ENCODE peak calls at places on chromosome 11, in nine cellular contexts. K is heart left ventricle; O is NCI-H1436; X is NCI-H460; C is colonic mucosa; D is SIG-M5; W is tibial nerve; U is HFF-Myc; S is stimulated activated CD4-positive, alpha-beta T cell treated with anti-CD3 and anti-CD28 coated beads, Interleukin-12 subunit alpha, Interleukin-12 subunit beta, amount 100 ng/mL, for 4 hours. P is an unnamed sample.

GRCh38 chr11:65434057-65434666 is 11.6 kb downstream of the NEAT1 start:
- DNase-seq in C (no peak), O (no peak), S (no peak), D (no peak), U (no peak), W (no peak), K (no peak), X (no peak), P (no peak)

GRCh38 chr11:112392860-112393259 is 132.2 kb upstream of the PLET1 start:
- DNase-seq in D (no peak), W (no peak), C (no peak), O (peak), X (no peak), U (no peak), K (no peak), S (no peak), P (no peak)

GRCh38 chr11:57778318-57779037 is 16.9 kb downstream of the CTNND1 start:
- DNase-seq in W (peak), D (no peak), O (peak), C (peak), U (peak), K (peak), S (no peak), X (peak), P (peak)

GRCh38 chr11:6472934-6473333 is 807 bp downstream of the TRIM3 start:
- DNase-seq in O (no peak), W (no peak), D (no peak), U (no peak), S (no peak), X (no peak), K (no peak), C (no peak), P (no peak)

GRCh38 chr11:12693075-12693473 is 18.9 kb downstream of the TEAD1 start:
- DNase-seq in W (no peak), C (no peak), D (no peak), X (no peak), K (no peak), U (no peak), S (no peak), O (no peak), P (peak)

GRCh38 chr11:69492201-69492991 is 10.9 kb downstream of the LINC01488 start:
- DNase-seq in U (no peak), W (no peak), O (no peak), K (peak), X (no peak), S (no peak), C (no peak), D (no peak), P (no peak)

GRCh38 chr11:18243783-18244362 is 4.6 kb downstream of the SAA2 start:
- DNase-seq in W (peak), C (peak), O (peak), X (peak), D (no peak), U (peak), S (peak), K (no peak), P (no peak)

GRCh38 chr11:69841859-69842698 is 22.9 kb upstream of the FGF3 start:
- DNase-seq in X (peak), K (no peak), D (no peak), W (no peak), C (peak), U (no peak), S (peak), O (no peak), P (no peak)

P was measured in uterus.